ENCODE peak calls at places on chromosome 3, in ten cellular contexts. One of them, this sample, is unnamed.

GRCh38 chr3:13712682-13713180 is 163.8 kb downstream of the FBLN2 start:
- DNase-seq in astrocyte of the cerebellum: no peak
- DNase-seq in NCI-H1417: no peak
- DNase-seq in NB4: no peak
- DNase-seq in NCI-H187: no peak
- DNase-seq in occipital lobe: no peak
- DNase-seq in non-pigmented ciliary epithelial cell: no peak
- DNase-seq in stromal cell of bone marrow: no peak
- DNase-seq in activated effector memory CD4-positive, alpha-beta T cell treated with Interleukin-2 at 50 U/mL for 16 hours: no peak
- DNase-seq in activated CD4-positive, CD25-positive, alpha-beta regulatory T cell: no peak
- DNase-seq in this sample: no peak

GRCh38 chr3:101643861-101644613 is 32.9 kb downstream of the ZBTB11 start:
- DNase-seq in NCI-H1417: no peak
- DNase-seq in NB4: peak
- DNase-seq in NCI-H187: no peak
- DNase-seq in non-pigmented ciliary epithelial cell: peak
- DNase-seq in occipital lobe: peak
- DNase-seq in astrocyte of the cerebellum: peak
- DNase-seq in activated effector memory CD4-positive, alpha-beta T cell treated with Interleukin-2 at 50 U/mL for 16 hours: peak
- DNase-seq in activated CD4-positive, CD25-positive, alpha-beta regulatory T cell: peak
- DNase-seq in stromal cell of bone marrow: peak
- DNase-seq in this sample: peak

GRCh38 chr3:142613491-142613890 is 17.3 kb downstream of the PLS1 start:
- DNase-seq in activated effector memory CD4-positive, alpha-beta T cell treated with Interleukin-2 at 50 U/mL for 16 hours: no peak
- DNase-seq in activated CD4-positive, CD25-positive, alpha-beta regulatory T cell: no peak
- DNase-seq in NB4: no peak
- DNase-seq in astrocyte of the cerebellum: no peak
- DNase-seq in NCI-H1417: no peak
- DNase-seq in NCI-H187: no peak
- DNase-seq in occipital lobe: no peak
- DNase-seq in stromal cell of bone marrow: no peak
- DNase-seq in non-pigmented ciliary epithelial cell: no peak
- DNase-seq in this sample: no peak

GRCh38 chr3:54047568-54047967 is 74.8 kb upstream of the CACNA2D3 start:
- DNase-seq in occipital lobe: no peak
- DNase-seq in stromal cell of bone marrow: no peak
- DNase-seq in non-pigmented ciliary epithelial cell: no peak
- DNase-seq in activated CD4-positive, CD25-positive, alpha-beta regulatory T cell: no peak
- DNase-seq in activated effector memory CD4-positive, alpha-beta T cell treated with Interleukin-2 at 50 U/mL for 16 hours: no peak
- DNase-seq in astrocyte of the cerebellum: no peak
- DNase-seq in NB4: no peak
- DNase-seq in NCI-H187: no peak
- DNase-seq in NCI-H1417: no peak
- DNase-seq in this sample: no peak

GRCh38 chr3:168608926-168609325 is 513.2 kb upstream of the GOLIM4 start:
- DNase-seq in activated effector memory CD4-positive, alpha-beta T cell treated with Interleukin-2 at 50 U/mL for 16 hours: no peak
- DNase-seq in occipital lobe: no peak
- DNase-seq in non-pigmented ciliary epithelial cell: no peak
- DNase-seq in NCI-H187: no peak
- DNase-seq in NB4: no peak
- DNase-seq in activated CD4-positive, CD25-positive, alpha-beta regulatory T cell: no peak
- DNase-seq in astrocyte of the cerebellum: no peak
- DNase-seq in NCI-H1417: no peak
- DNase-seq in stromal cell of bone marrow: no peak
- DNase-seq in this sample: no peak

GRCh38 chr3:172102883-172103310 is 63.5 kb downstream of the FNDC3B start:
- DNase-seq in occipital lobe: no peak
- DNase-seq in NCI-H1417: no peak
- DNase-seq in astrocyte of the cerebellum: no peak
- DNase-seq in activated effector memory CD4-positive, alpha-beta T cell treated with Interleukin-2 at 50 U/mL for 16 hours: no peak
- DNase-seq in NB4: no peak
- DNase-seq in activated CD4-positive, CD25-positive, alpha-beta regulatory T cell: no peak
- DNase-seq in non-pigmented ciliary epithelial cell: no peak
- DNase-seq in NCI-H187: no peak
- DNase-seq in stromal cell of bone marrow: no peak
- DNase-seq in this sample: no peak

GRCh38 chr3:29758108-29759020 is 477.5 kb downstream of the RBMS3 start:
- DNase-seq in activated CD4-positive, CD25-positive, alpha-beta regulatory T cell: no peak
- DNase-seq in occipital lobe: no peak
- DNase-seq in NCI-H187: no peak
- DNase-seq in NCI-H1417: no peak
- DNase-seq in non-pigmented ciliary epithelial cell: peak
- DNase-seq in activated effector memory CD4-positive, alpha-beta T cell treated with Interleukin-2 at 50 U/mL for 16 hours: no peak
- DNase-seq in NB4: peak
- DNase-seq in stromal cell of bone marrow: peak
- DNase-seq in astrocyte of the cerebellum: peak
- DNase-seq in this sample: no peak

GRCh38 chr3:150544726-150545125 is 1.6 kb downstream of the SERP1 start:
- DNase-seq in non-pigmented ciliary epithelial cell: no peak
- DNase-seq in astrocyte of the cerebellum: peak
- DNase-seq in NB4: peak
- DNase-seq in activated effector memory CD4-positive, alpha-beta T cell treated with Interleukin-2 at 50 U/mL for 16 hours: no peak
- DNase-seq in stromal cell of bone marrow: peak
- DNase-seq in NCI-H1417: no peak
- DNase-seq in activated CD4-positive, CD25-positive, alpha-beta regulatory T cell: no peak
- DNase-seq in NCI-H187: no peak
- DNase-seq in occipital lobe: no peak
- DNase-seq in this sample: no peak

GRCh38 chr3:22960326-22960984 is 242.7 kb upstream of the UBE2E2 start:
- DNase-seq in astrocyte of the cerebellum: peak
- DNase-seq in NB4: peak
- DNase-seq in NCI-H1417: peak
- DNase-seq in stromal cell of bone marrow: peak
- DNase-seq in non-pigmented ciliary epithelial cell: no peak
- DNase-seq in activated effector memory CD4-positive, alpha-beta T cell treated with Interleukin-2 at 50 U/mL for 16 hours: no peak
- DNase-seq in occipital lobe: no peak
- DNase-seq in NCI-H187: no peak
- DNase-seq in activated CD4-positive, CD25-positive, alpha-beta regulatory T cell: no peak
- DNase-seq in this sample: no peak

GRCh38 chr3:54696313-54696712 is 231.5 kb downstream of the LRTM1 start:
- DNase-seq in occipital lobe: no peak
- DNase-seq in activated CD4-positive, CD25-positive, alpha-beta regulatory T cell: no peak
- DNase-seq in activated effector memory CD4-positive, alpha-beta T cell treated with Interleukin-2 at 50 U/mL for 16 hours: no peak
- DNase-seq in NCI-H187: no peak
- DNase-seq in astrocyte of the cerebellum: no peak
- DNase-seq in NB4: no peak
- DNase-seq in non-pigmented ciliary epithelial cell: no peak
- DNase-seq in stromal cell of bone marrow: no peak
- DNase-seq in NCI-H1417: no peak
- DNase-seq in this sample: no peak

GRCh38 chr3:111571272-111571671 is 23.9 kb downstream of the ZBED2 start:
- DNase-seq in activated effector memory CD4-positive, alpha-beta T cell treated with Interleukin-2 at 50 U/mL for 16 hours: no peak
- DNase-seq in occipital lobe: no peak
- DNase-seq in NB4: no peak
- DNase-seq in NCI-H187: no peak
- DNase-seq in NCI-H1417: no peak
- DNase-seq in non-pigmented ciliary epithelial cell: no peak
- DNase-seq in stromal cell of bone marrow: no peak
- DNase-seq in activated CD4-positive, CD25-positive, alpha-beta regulatory T cell: no peak
- DNase-seq in astrocyte of the cerebellum: no peak
- DNase-seq in this sample: no peak

GRCh38 chr3:44511238-44511567 is 33.7 kb upstream of the ZNF445 start:
- DNase-seq in NCI-H1417: peak
- DNase-seq in occipital lobe: no peak
- DNase-seq in astrocyte of the cerebellum: no peak
- DNase-seq in activated effector memory CD4-positive, alpha-beta T cell treated with Interleukin-2 at 50 U/mL for 16 hours: no peak
- DNase-seq in NCI-H187: no peak
- DNase-seq in non-pigmented ciliary epithelial cell: no peak
- DNase-seq in NB4: no peak
- DNase-seq in activated CD4-positive, CD25-positive, alpha-beta regulatory T cell: no peak
- DNase-seq in stromal cell of bone marrow: no peak
- DNase-seq in this sample: no peak

GRCh38 chr3:49712631-49713317 is 6.7 kb downstream of the AMIGO3 start:
- DNase-seq in stromal cell of bone marrow: no peak
- DNase-seq in NCI-H1417: no peak
- DNase-seq in NB4: peak
- DNase-seq in activated CD4-positive, CD25-positive, alpha-beta regulatory T cell: no peak
- DNase-seq in astrocyte of the cerebellum: no peak
- DNase-seq in non-pigmented ciliary epithelial cell: no peak
- DNase-seq in NCI-H187: no peak
- DNase-seq in activated effector memory CD4-positive, alpha-beta T cell treated with Interleukin-2 at 50 U/mL for 16 hours: no peak
- DNase-seq in occipital lobe: no peak
- DNase-seq in this sample: no peak

GRCh38 chr3:73364517-73364916 is 260.2 kb downstream of the PDZRN3 start:
- DNase-seq in NCI-H1417: no peak
- DNase-seq in non-pigmented ciliary epithelial cell: no peak
- DNase-seq in activated CD4-positive, CD25-positive, alpha-beta regulatory T cell: no peak
- DNase-seq in NB4: no peak
- DNase-seq in stromal cell of bone marrow: no peak
- DNase-seq in astrocyte of the cerebellum: no peak
- DNase-seq in occipital lobe: no peak
- DNase-seq in activated effector memory CD4-positive, alpha-beta T cell treated with Interleukin-2 at 50 U/mL for 16 hours: no peak
- DNase-seq in NCI-H187: no peak
- DNase-seq in this sample: no peak

GRCh38 chr3:7707192-7707591 is 794.4 kb upstream of the LMCD1 start:
- DNase-seq in astrocyte of the cerebellum: no peak
- DNase-seq in activated effector memory CD4-positive, alpha-beta T cell treated with Interleukin-2 at 50 U/mL for 16 hours: no peak
- DNase-seq in non-pigmented ciliary epithelial cell: no peak
- DNase-seq in stromal cell of bone marrow: no peak
- DNase-seq in occipital lobe: no peak
- DNase-seq in activated CD4-positive, CD25-positive, alpha-beta regulatory T cell: no peak
- DNase-seq in NCI-H1417: peak
- DNase-seq in NCI-H187: no peak
- DNase-seq in NB4: no peak
- DNase-seq in this sample: no peak

GRCh38 chr3:168186293-168186983 is 90.7 kb upstream of the GOLIM4 start:
- DNase-seq in NCI-H187: no peak
- DNase-seq in NCI-H1417: no peak
- DNase-seq in non-pigmented ciliary epithelial cell: no peak
- DNase-seq in activated effector memory CD4-positive, alpha-beta T cell treated with Interleukin-2 at 50 U/mL for 16 hours: no peak
- DNase-seq in occipital lobe: no peak
- DNase-seq in NB4: no peak
- DNase-seq in activated CD4-positive, CD25-positive, alpha-beta regulatory T cell: no peak
- DNase-seq in astrocyte of the cerebellum: no peak
- DNase-seq in stromal cell of bone marrow: no peak
- DNase-seq in this sample: no peak

GRCh38 chr3:125212096-125212508 is 446 bp downstream of the SLC12A8 start:
- DNase-seq in stromal cell of bone marrow: no peak
- DNase-seq in NCI-H187: no peak
- DNase-seq in NB4: no peak
- DNase-seq in astrocyte of the cerebellum: no peak
- DNase-seq in activated CD4-positive, CD25-positive, alpha-beta regulatory T cell: no peak
- DNase-seq in occipital lobe: no peak
- DNase-seq in activated effector memory CD4-positive, alpha-beta T cell treated with Interleukin-2 at 50 U/mL for 16 hours: no peak
- DNase-seq in NCI-H1417: no peak
- DNase-seq in non-pigmented ciliary epithelial cell: no peak
- DNase-seq in this sample: no peak

GRCh38 chr3:43732747-43733425 is 42.1 kb downstream of the ABHD5 start:
- DNase-seq in astrocyte of the cerebellum: no peak
- DNase-seq in NCI-H1417: no peak
- DNase-seq in activated CD4-positive, CD25-positive, alpha-beta regulatory T cell: no peak
- DNase-seq in NCI-H187: no peak
- DNase-seq in occipital lobe: no peak
- DNase-seq in stromal cell of bone marrow: no peak
- DNase-seq in NB4: no peak
- DNase-seq in activated effector memory CD4-positive, alpha-beta T cell treated with Interleukin-2 at 50 U/mL for 16 hours: no peak
- DNase-seq in non-pigmented ciliary epithelial cell: no peak
- DNase-seq in this sample: no peak

GRCh38 chr3:100830931-100831330 is 121.6 kb downstream of the TFG start:
- DNase-seq in astrocyte of the cerebellum: no peak
- DNase-seq in NCI-H187: no peak
- DNase-seq in stromal cell of bone marrow: no peak
- DNase-seq in occipital lobe: no peak
- DNase-seq in activated effector memory CD4-positive, alpha-beta T cell treated with Interleukin-2 at 50 U/mL for 16 hours: no peak
- DNase-seq in NCI-H1417: no peak
- DNase-seq in activated CD4-positive, CD25-positive, alpha-beta regulatory T cell: no peak
- DNase-seq in NB4: no peak
- DNase-seq in non-pigmented ciliary epithelial cell: no peak
- DNase-seq in this sample: no peak

GRCh38 chr3:13353936-13354542 is 66.1 kb downstream of the NUP210 start:
- DNase-seq in NCI-H1417: no peak
- DNase-seq in activated CD4-positive, CD25-positive, alpha-beta regulatory T cell: no peak
- DNase-seq in NCI-H187: no peak
- DNase-seq in activated effector memory CD4-positive, alpha-beta T cell treated with Interleukin-2 at 50 U/mL for 16 hours: no peak
- DNase-seq in occipital lobe: no peak
- DNase-seq in stromal cell of bone marrow: no peak
- DNase-seq in NB4: peak
- DNase-seq in astrocyte of the cerebellum: no peak
- DNase-seq in non-pigmented ciliary epithelial cell: no peak
- DNase-seq in this sample: no peak

GRCh38 chr3:42651248-42652091 is 2.0 kb upstream of the ZBTB47 start:
- DNase-seq in astrocyte of the cerebellum: no peak
- DNase-seq in activated CD4-positive, CD25-positive, alpha-beta regulatory T cell: no peak
- DNase-seq in NCI-H1417: no peak
- DNase-seq in NCI-H187: no peak
- DNase-seq in stromal cell of bone marrow: no peak
- DNase-seq in non-pigmented ciliary epithelial cell: no peak
- DNase-seq in NB4: no peak
- DNase-seq in activated effector memory CD4-positive, alpha-beta T cell treated with Interleukin-2 at 50 U/mL for 16 hours: no peak
- DNase-seq in occipital lobe: no peak
- DNase-seq in this sample: no peak

GRCh38 chr3:181210275-181210674 is 220.7 kb upstream of the DNAJC19 start:
- DNase-seq in activated effector memory CD4-positive, alpha-beta T cell treated with Interleukin-2 at 50 U/mL for 16 hours: no peak
- DNase-seq in NCI-H1417: peak
- DNase-seq in occipital lobe: no peak
- DNase-seq in astrocyte of the cerebellum: peak
- DNase-seq in NB4: peak
- DNase-seq in NCI-H187: no peak
- DNase-seq in activated CD4-positive, CD25-positive, alpha-beta regulatory T cell: no peak
- DNase-seq in stromal cell of bone marrow: peak
- DNase-seq in non-pigmented ciliary epithelial cell: peak
- DNase-seq in this sample: no peak

GRCh38 chr3:30473374-30474051 is 132.9 kb upstream of the TGFBR2 start:
- DNase-seq in activated CD4-positive, CD25-positive, alpha-beta regulatory T cell: no peak
- DNase-seq in activated effector memory CD4-positive, alpha-beta T cell treated with Interleukin-2 at 50 U/mL for 16 hours: no peak
- DNase-seq in NCI-H1417: no peak
- DNase-seq in astrocyte of the cerebellum: no peak
- DNase-seq in NB4: peak
- DNase-seq in NCI-H187: no peak
- DNase-seq in non-pigmented ciliary epithelial cell: no peak
- DNase-seq in stromal cell of bone marrow: peak
- DNase-seq in occipital lobe: no peak
- DNase-seq in this sample: no peak

GRCh38 chr3:31699309-31699953 is 166.7 kb downstream of the STT3B start:
- DNase-seq in activated effector memory CD4-positive, alpha-beta T cell treated with Interleukin-2 at 50 U/mL for 16 hours: no peak
- DNase-seq in astrocyte of the cerebellum: no peak
- DNase-seq in NCI-H187: no peak
- DNase-seq in occipital lobe: no peak
- DNase-seq in stromal cell of bone marrow: no peak
- DNase-seq in non-pigmented ciliary epithelial cell: no peak
- DNase-seq in NB4: peak
- DNase-seq in NCI-H1417: no peak
- DNase-seq in activated CD4-positive, CD25-positive, alpha-beta regulatory T cell: no peak
- DNase-seq in this sample: no peak